ENCODE peak calls at places on chromosomes 16 and 17, in eight cellular contexts. R is breast epithelium, O is stomach, L is K562, V is transverse colon, G is sigmoid colon, S is upper lobe of left lung, D is esophagus muscularis mucosa. U is an unnamed sample.
A peak's percentile ranks its signal among the peaks of the same experiment; 100 is the strongest.

GRCh38 chr16:89330177-89330856 is 112.8 kb downstream of the ZNF778 start:
- DNase-seq in L (peak; percentile 51), R (no peak), G (no peak), S (peak; percentile 57), V (no peak), D (no peak), O (peak; percentile 66), U (no peak)

GRCh38 chr16:13012591-13012990 is 111.2 kb downstream of the SHISA9 start:
- DNase-seq in O (no peak), G (no peak), V (no peak), L (no peak), R (no peak), D (no peak), S (no peak), U (no peak)

GRCh38 chr17:75896360-75897075 is at the start of gene TRIM65:
- DNase-seq in G (peak; percentile 94), O (peak; percentile 86), L (peak; percentile 91), D (no peak), V (peak; percentile 88), S (peak; percentile 84), R (peak; percentile 70), U (no peak)

GRCh38 chr17:28174352-28175046 is 132.0 kb downstream of the NLK start:
- DNase-seq in L (no peak), V (no peak), G (no peak), O (no peak), S (no peak), R (no peak), D (no peak), U (no peak)

GRCh38 chr16:1425616-1426370 is 5.1 kb upstream of the PERCC1 start:
- DNase-seq in O (no peak), G (no peak), D (no peak), V (no peak), R (no peak), L (no peak), S (no peak), U (no peak)

GRCh38 chr16:54460254-54460860 is 173.8 kb upstream of the IRX3 start:
- DNase-seq in S (no peak), D (no peak), R (no peak), G (no peak), V (no peak), L (no peak), O (no peak), U (no peak)

GRCh38 chr17:38750312-38751121 is 2.0 kb upstream of the PSMB3 start:
- DNase-seq in O (no peak), D (no peak), V (no peak), R (no peak), L (no peak), G (no peak), S (no peak), U (no peak)

GRCh38 chr17:79242873-79243602 is 168.4 kb downstream of the ENGASE start:
- DNase-seq in R (no peak), D (no peak), S (no peak), G (no peak), L (no peak), V (no peak), O (no peak), U (no peak)

GRCh38 chr16:63447121-63447520 is 1410.9 kb upstream of the CDH8 start:
- DNase-seq in O (no peak), S (no peak), L (no peak), D (no peak), V (no peak), R (no peak), G (no peak), U (no peak)

DNA sequence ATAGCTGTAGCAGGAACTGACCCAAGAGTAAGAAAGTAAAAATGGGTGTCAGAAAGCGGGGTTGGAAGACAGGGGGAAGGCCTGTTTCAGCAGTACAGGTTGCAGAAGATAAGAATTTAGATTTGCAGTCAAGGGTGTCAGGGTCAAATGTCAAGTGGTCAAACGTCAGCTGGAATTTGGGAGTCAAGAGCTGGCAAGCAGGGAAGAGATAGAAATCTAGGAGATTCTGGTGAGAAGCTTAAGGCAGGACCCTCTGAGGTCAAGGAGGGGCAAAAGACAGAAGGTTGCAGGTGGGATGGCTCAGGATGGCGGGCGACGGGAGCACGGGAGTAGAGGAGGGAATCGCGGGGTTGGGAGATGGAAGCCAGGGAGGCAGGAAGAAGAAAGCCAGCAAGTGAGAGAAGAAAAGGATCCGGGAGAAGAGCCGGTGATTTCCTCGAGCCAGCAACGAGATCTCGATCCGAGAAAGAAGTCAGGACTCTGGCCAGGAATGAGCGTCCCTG is 335 bp downstream of the SLC25A35 start:
- DNase-seq in O (no peak), D (no peak), S (no peak), G (no peak), V (no peak), R (no peak), L (no peak), U (no peak)
- TF ChIP-seq CTCF in O (no peak), D (no peak), S (no peak), G (no peak), V (no peak), R (no peak), L (no peak), U (no peak)

GRCh38 chr17:77478899-77479298 is 338.1 kb downstream of the SEC14L1 start:
- DNase-seq in S (peak; percentile 55), R (no peak), O (no peak), V (no peak), L (no peak), D (no peak), G (peak; percentile 87), U (no peak)
- TF ChIP-seq POLR2AphosphoS5 in S (no peak), R (no peak), O (no peak), V (no peak), L (no peak), D (peak; percentile 50), G (peak; percentile 70), U (peak; percentile 27)

DNA sequence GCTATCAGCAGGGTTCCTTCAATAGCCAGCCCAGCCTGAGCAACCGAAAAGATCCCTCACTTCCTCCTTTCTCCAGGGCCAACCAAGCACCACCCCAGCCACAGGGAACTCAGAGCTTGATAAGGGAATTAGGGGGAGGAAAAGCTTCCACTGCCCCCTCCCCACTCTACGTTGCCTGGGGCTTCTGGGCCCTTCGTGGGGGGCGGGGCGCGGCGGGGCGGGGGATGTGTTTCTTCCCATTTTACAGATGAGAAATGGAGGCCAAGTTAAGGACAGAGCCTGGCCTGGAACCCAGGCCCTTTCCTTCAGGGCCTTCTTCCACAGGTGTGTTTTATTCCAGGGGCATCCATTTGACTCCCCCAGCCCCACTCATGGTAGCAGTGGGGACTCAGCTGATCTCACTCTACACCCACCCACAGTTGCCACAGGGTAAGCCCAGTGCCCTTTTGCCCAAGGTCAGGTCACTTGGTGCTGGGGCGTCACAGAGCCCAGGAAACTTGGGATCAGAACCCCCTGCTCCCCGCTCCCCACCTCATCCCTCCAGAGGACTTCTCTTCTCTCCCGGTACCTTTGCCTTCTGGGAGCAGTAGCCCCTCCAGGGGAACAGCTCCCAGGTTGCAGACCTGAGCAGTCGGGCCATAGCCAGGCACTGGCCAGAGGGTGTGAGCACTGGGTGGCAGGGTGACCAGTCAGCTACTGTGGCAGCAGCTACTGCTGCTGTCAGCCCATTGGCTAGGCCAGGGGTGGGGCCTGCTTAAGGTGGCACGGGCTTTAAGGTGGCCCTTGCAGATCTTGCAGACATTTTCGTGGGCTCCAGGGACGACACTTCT is at the start of gene LDHD:
- DNase-seq in R (peak; percentile 70), V (peak; percentile 90), L (peak; percentile 74), O (peak; percentile 94), D (no peak), G (peak; percentile 93), S (peak; percentile 96), U (no peak)
- TF ChIP-seq POLR2A in R (no peak), V (peak; percentile 96), L (no peak), O (peak; percentile 91), D (no peak), G (peak; percentile 52), S (peak; percentile 57), U (no peak)

DNA sequence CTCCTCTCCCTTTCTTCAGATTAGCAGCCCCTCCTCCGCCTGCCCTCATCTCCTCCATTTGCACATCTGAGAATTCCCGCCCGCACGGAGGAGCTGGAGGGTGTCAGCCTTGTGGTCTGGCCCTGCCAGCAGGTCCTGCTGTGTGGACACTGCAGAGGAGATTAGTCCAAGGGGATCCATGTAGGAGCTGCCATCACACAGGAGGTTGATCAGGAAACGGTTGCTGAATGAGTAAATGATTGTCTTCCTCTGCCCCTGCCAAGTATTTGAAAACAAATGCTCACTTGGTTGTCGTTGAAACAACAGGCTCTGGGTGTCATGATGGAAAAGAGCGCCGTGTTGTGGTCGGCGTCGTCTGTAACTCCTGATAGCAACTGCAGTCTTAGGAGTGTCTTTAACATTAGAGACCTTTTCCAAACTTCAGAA is 63.8 kb upstream of the CHMP6 start:
- DNase-seq in R (no peak), V (no peak), G (peak; percentile 56), O (no peak), L (no peak), D (no peak), S (no peak), U (no peak)
- TF ChIP-seq CTCF in R (no peak), V (no peak), G (no peak), O (no peak), L (no peak), D (peak; percentile 24), S (no peak), U (no peak)

U was measured in vagina.